ENCODE peak calls at places on chromosomes 4 and X, in four cellular contexts. One of them, this sample, is unnamed.

GRCh38 chr4:20323991-20324390 is 72.3 kb downstream of the SLIT2 start:
- DNase-seq in H9: no peak
- DNase-seq in H1: no peak
- DNase-seq in mesendoderm: peak
- DNase-seq in this sample: peak

GRCh38 chr4:147029296-147029695 is 83.6 kb upstream of the TTC29 start:
- DNase-seq in H9: no peak
- DNase-seq in H1: no peak
- DNase-seq in mesendoderm: no peak
- DNase-seq in this sample: no peak

GRCh38 chrX:107561468-107562215 is 66.7 kb upstream of the PRPS1 start:
- DNase-seq in H9: peak
- DNase-seq in H1: no peak
- DNase-seq in mesendoderm: peak
- DNase-seq in this sample: peak

GRCh38 chr4:70192895-70193294 is 2.6 kb upstream of the ODAM start:
- DNase-seq in H9: no peak
- DNase-seq in H1: no peak
- DNase-seq in mesendoderm: no peak
- DNase-seq in this sample: no peak

GRCh38 chrX:120287513-120288112 is 23.6 kb downstream of the TMEM255A start:
- DNase-seq in H9: no peak
- DNase-seq in H1: no peak
- DNase-seq in mesendoderm: no peak
- DNase-seq in this sample: no peak

GRCh38 chr4:153887217-153887616 is 98.3 kb upstream of the SFRP2 start:
- DNase-seq in H9: no peak
- DNase-seq in H1: no peak
- DNase-seq in mesendoderm: no peak
- DNase-seq in this sample: no peak

GRCh38 chr4:8201341-8201781 is 2.3 kb downstream of the SH3TC1 start:
- DNase-seq in H9: no peak
- DNase-seq in H1: no peak
- DNase-seq in mesendoderm: no peak
- DNase-seq in this sample: no peak

GRCh38 chr4:17560065-17560673 is 16.8 kb upstream of the LAP3 start:
- DNase-seq in H9: no peak
- DNase-seq in H1: no peak
- DNase-seq in mesendoderm: no peak
- DNase-seq in this sample: no peak

GRCh38 chr4:125062079-125062478 is 252.7 kb upstream of the FAT4 start:
- DNase-seq in H9: no peak
- DNase-seq in H1: no peak
- DNase-seq in mesendoderm: peak
- DNase-seq in this sample: no peak

GRCh38 chrX:40176979-40177430 is 79.2 kb upstream of the BCOR start:
- DNase-seq in H9: peak
- DNase-seq in H1: peak
- DNase-seq in mesendoderm: peak
- DNase-seq in this sample: no peak

GRCh38 chrX:45807572-45808425 is 607.1 kb upstream of the DIPK2B start:
- DNase-seq in H9: no peak
- DNase-seq in H1: no peak
- DNase-seq in mesendoderm: peak
- DNase-seq in this sample: peak

GRCh38 chr4:525660-526059 is 26.6 kb downstream of the PIGG start:
- DNase-seq in H9: no peak
- DNase-seq in H1: no peak
- DNase-seq in mesendoderm: no peak
- DNase-seq in this sample: no peak

GRCh38 chrX:72126048-72126415 is 5.7 kb downstream of the RTL5 start:
- DNase-seq in H9: no peak
- DNase-seq in H1: no peak
- DNase-seq in mesendoderm: no peak
- DNase-seq in this sample: no peak
- H2BK5ac ChIP-seq in H9: no peak
- H2BK5ac ChIP-seq in H1: no peak
- H2BK5ac ChIP-seq in mesendoderm: no peak
- H2BK5ac ChIP-seq in this sample: no peak

GRCh38 chrX:151596282-151596681 is 32.8 kb downstream of the PASD1 start:
- DNase-seq in H9: no peak
- DNase-seq in H1: no peak
- DNase-seq in mesendoderm: peak
- DNase-seq in this sample: no peak
- H4K5ac ChIP-seq in H9: no peak
- H4K5ac ChIP-seq in H1: no peak
- H4K5ac ChIP-seq in mesendoderm: no peak
- H4K5ac ChIP-seq in this sample: no peak

GRCh38 chr4:169207436-169208089 is 63.2 kb downstream of the SH3RF1 start:
- DNase-seq in H9: no peak
- DNase-seq in H1: no peak
- DNase-seq in mesendoderm: no peak
- DNase-seq in this sample: no peak
- H2BK5ac ChIP-seq in H9: no peak
- H2BK5ac ChIP-seq in H1: no peak
- H2BK5ac ChIP-seq in mesendoderm: no peak
- H2BK5ac ChIP-seq in this sample: peak

DNA sequence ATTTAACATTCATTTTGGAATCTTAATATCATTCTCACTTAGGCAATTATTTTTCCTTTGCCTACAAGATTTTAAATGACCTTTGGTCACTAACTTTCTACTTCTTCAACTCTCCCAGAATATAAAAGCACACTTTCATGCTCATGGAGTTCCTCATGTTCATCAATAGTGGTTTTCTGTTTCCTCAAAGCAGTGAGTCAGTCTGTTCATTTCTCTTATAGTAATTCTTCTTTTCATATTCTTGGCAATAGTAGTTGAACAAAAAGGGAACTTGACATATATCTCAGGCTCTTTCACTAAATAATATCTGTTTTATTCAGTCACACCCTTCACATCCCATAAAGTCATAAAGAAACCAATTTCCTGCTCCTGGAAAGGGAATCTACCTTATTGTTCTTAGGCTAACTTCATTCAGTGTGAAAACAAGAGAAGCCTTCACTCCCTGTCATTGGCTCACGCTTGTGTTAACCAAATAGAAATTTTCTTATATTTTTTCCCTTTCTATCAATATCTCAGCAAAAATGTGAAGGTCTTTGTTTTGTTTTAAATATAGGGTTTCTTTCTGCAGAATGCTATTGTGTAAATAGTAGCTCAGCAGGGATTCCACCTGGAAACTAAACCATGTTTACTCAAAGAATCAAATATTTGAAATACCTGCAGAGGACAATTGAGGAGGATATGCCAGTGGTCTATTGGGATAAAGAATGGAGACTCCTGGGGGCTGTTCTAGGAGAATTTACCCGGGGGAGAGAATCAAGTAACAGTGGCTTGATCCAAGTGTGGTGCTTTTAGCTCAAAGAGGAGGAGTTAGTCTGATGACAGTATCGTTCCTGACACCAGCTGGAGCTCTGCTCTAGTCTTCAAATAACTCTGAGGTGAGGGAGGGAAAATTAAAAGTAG is 13.4 kb upstream of the TNIP3 start:
- DNase-seq in H9: no peak
- DNase-seq in H1: no peak
- DNase-seq in mesendoderm: peak
- DNase-seq in this sample: no peak
- H4K5ac ChIP-seq in H9: no peak
- H4K5ac ChIP-seq in H1: no peak
- H4K5ac ChIP-seq in mesendoderm: no peak
- H4K5ac ChIP-seq in this sample: no peak

GRCh38 chr4:98996056-98996941 is 778 bp downstream of the METAP1 start:
- DNase-seq in H9: no peak
- DNase-seq in H1: no peak
- DNase-seq in mesendoderm: peak
- DNase-seq in this sample: peak
- H2BK5ac ChIP-seq in H9: no peak
- H2BK5ac ChIP-seq in H1: peak
- H2BK5ac ChIP-seq in mesendoderm: peak
- H2BK5ac ChIP-seq in this sample: peak

GRCh38 chr4:81602853-81603252 is 131.1 kb upstream of the RASGEF1B start:
- DNase-seq in H9: no peak
- DNase-seq in H1: no peak
- DNase-seq in mesendoderm: no peak
- DNase-seq in this sample: no peak

GRCh38 chr4:81601270-81601694 is 129.6 kb upstream of the RASGEF1B start:
- DNase-seq in H9: no peak
- DNase-seq in H1: no peak
- DNase-seq in mesendoderm: peak
- DNase-seq in this sample: no peak

GRCh38 chr4:81599646-81600231 is 128.0 kb upstream of the RASGEF1B start:
- DNase-seq in H9: no peak
- DNase-seq in H1: no peak
- DNase-seq in mesendoderm: no peak
- DNase-seq in this sample: no peak

GRCh38 chr4:81604683-81605082 is 133.0 kb upstream of the RASGEF1B start:
- DNase-seq in H9: no peak
- DNase-seq in H1: no peak
- DNase-seq in mesendoderm: peak
- DNase-seq in this sample: no peak

GRCh38 chr4:81600511-81601269 is 129.0 kb upstream of the RASGEF1B start:
- DNase-seq in H9: no peak
- DNase-seq in H1: no peak
- DNase-seq in mesendoderm: peak
- DNase-seq in this sample: no peak
- H4K5ac ChIP-seq in H9: no peak
- H4K5ac ChIP-seq in H1: no peak
- H4K5ac ChIP-seq in mesendoderm: no peak
- H4K5ac ChIP-seq in this sample: no peak